ENCODE peak calls at places on chromosomes 4 and X, in five cellular contexts. N is cardiac fibroblast, T is suprapubic skin, C is putamen, E is fibroblast of villous mesenchyme. B is an unnamed sample.

GRCh38 chr4:8128096-8128856 is 30.3 kb downstream of the ABLIM2 start:
- DNase-seq in E (no peak), T (no peak), C (no peak), N (no peak), B (no peak)

GRCh38 chr4:110183643-110184042 is 14.8 kb downstream of the ELOVL6 start:
- DNase-seq in C (no peak), N (no peak), T (no peak), E (no peak), B (no peak)

GRCh38 chr4:54213812-54214211 is 15.3 kb upstream of the PDGFRA start:
- DNase-seq in N (peak), T (peak), E (no peak), C (no peak), B (no peak)

GRCh38 chr4:188110741-188111458 is 1.5 kb upstream of the TRIML2 start:
- DNase-seq in T (no peak), C (no peak), E (peak), N (no peak), B (no peak)

GRCh38 chrX:23451266-23451665 is 116.6 kb downstream of the PTCHD1 start:
- DNase-seq in T (no peak), E (no peak), N (no peak), C (no peak), B (no peak)

GRCh38 chr4:86939737-86940141 is 4.9 kb downstream of the AFF1 start:
- DNase-seq in C (no peak), E (no peak), N (no peak), T (no peak), B (no peak)

GRCh38 chr4:47668810-47669408 is 169.0 kb downstream of the CORIN start:
- DNase-seq in N (peak), T (no peak), E (peak), C (peak), B (peak)

GRCh38 chrX:153708415-153708814 is 15.8 kb downstream of the BCAP31 start:
- DNase-seq in T (peak), C (no peak), E (peak), N (peak), B (peak)

GRCh38 chr4:68673143-68673542 is 2.7 kb upstream of the UGT2B15 start:
- DNase-seq in T (no peak), N (no peak), E (no peak), C (no peak), B (no peak)

GRCh38 chr4:186854256-186854655 is 130.6 kb upstream of the FAT1 start:
- DNase-seq in C (no peak), N (no peak), T (no peak), E (no peak), B (no peak)

GRCh38 chr4:81366786-81367185 is 104.9 kb downstream of the RASGEF1B start:
- DNase-seq in C (no peak), T (no peak), E (no peak), N (no peak), B (no peak)

GRCh38 chr4:1870328-1870577 is 940 bp upstream of the NSD2 start:
- DNase-seq in N (peak), C (no peak), E (peak), T (peak), B (peak)

GRCh38 chr4:15749001-15749400 is 29.1 kb upstream of the CD38 start:
- DNase-seq in E (no peak), T (no peak), C (no peak), N (no peak), B (no peak)

GRCh38 chrX:15750611-15751159 is 12.6 kb downstream of the CA5B start:
- DNase-seq in T (no peak), E (no peak), C (no peak), N (no peak), B (no peak)

GRCh38 chr4:10736895-10737294 is 52.3 kb upstream of the CLNK start:
- DNase-seq in N (no peak), C (no peak), T (no peak), E (no peak), B (no peak)

GRCh38 chr4:7416745-7417432 is 17.8 kb downstream of the PSAPL1 start:
- DNase-seq in E (no peak), T (peak), N (no peak), C (no peak), B (no peak)

GRCh38 chrX:97740044-97740443 is 856.3 kb downstream of the RPA4 start:
- DNase-seq in E (no peak), N (no peak), T (no peak), C (no peak), B (no peak)

GRCh38 chr4:13859423-13859822 is 231.9 kb upstream of the BOD1L1 start:
- DNase-seq in N (no peak), E (no peak), T (no peak), C (no peak), B (no peak)

GRCh38 chr4:1075266-1075665 is 38.1 kb downstream of the RNF212 start:
- DNase-seq in N (no peak), E (no peak), C (no peak), T (no peak), B (no peak)

GRCh38 chr4:55363618-55364420 is 17.8 kb downstream of the SRD5A3 start:
- DNase-seq in T (no peak), E (no peak), C (peak), N (no peak), B (peak)

GRCh38 chr4:82758701-82759685 is 39.6 kb downstream of the SCD5 start:
- DNase-seq in N (no peak), E (no peak), C (no peak), T (no peak), B (peak)

GRCh38 chrX:666762-667161 is 36.2 kb downstream of the SHOX start:
- DNase-seq in N (no peak), C (no peak), T (no peak), E (no peak), B (no peak)

GRCh38 chr4:139146926-139147547 is 30.0 kb downstream of the ELF2 start:
- DNase-seq in C (no peak), T (no peak), E (no peak), N (no peak), B (no peak)

GRCh38 chr4:81030617-81031388 is at the start of gene BMP3:
- DNase-seq in E (peak), C (no peak), T (no peak), N (peak), B (no peak)

GRCh38 chr4:40579983-40580382 is 49.7 kb downstream of the RBM47 start:
- DNase-seq in E (no peak), C (no peak), N (peak), T (no peak), B (no peak)

GRCh38 chr4:3785292-3785565 is 19.0 kb downstream of the ADRA2C start:
- DNase-seq in E (no peak), T (no peak), C (no peak), N (no peak), B (no peak)

GRCh38 chrX:51743179-51743957 is at the start of gene GSPT2:
- DNase-seq in T (peak), C (peak), N (peak), E (peak), B (peak)

GRCh38 chrX:78652971-78653822 is 5.9 kb downstream of the RTL3 start:
- DNase-seq in N (peak), E (peak), T (no peak), C (no peak), B (no peak)

GRCh38 chrX:142233400-142233799 is 28.3 kb upstream of the MAGEC2 start:
- DNase-seq in T (no peak), N (no peak), C (no peak), E (no peak), B (no peak)

B was measured in Ammon's horn.